ENCODE peak calls at places on chromosome 1, in four cellular contexts. One of them, this sample, is unnamed.

GRCh38 chr1:247216246-247216645 is 39.6 kb upstream of the VN1R5 start:
- DNase-seq in PC-3: no peak
- DNase-seq in pancreas: no peak
- DNase-seq in stomach: no peak
- DNase-seq in this sample: no peak

GRCh38 chr1:231023150-231023549 is 16.9 kb downstream of the FAM89A start:
- DNase-seq in PC-3: no peak
- DNase-seq in pancreas: no peak
- DNase-seq in stomach: no peak
- DNase-seq in this sample: no peak

GRCh38 chr1:205228052-205228451 is 306 bp downstream of the TMCC2 start:
- DNase-seq in PC-3: no peak
- DNase-seq in pancreas: no peak
- DNase-seq in stomach: peak
- DNase-seq in this sample: no peak

GRCh38 chr1:12665511-12665910 is 21.6 kb downstream of the AADACL4 start:
- DNase-seq in PC-3: no peak
- DNase-seq in pancreas: no peak
- DNase-seq in stomach: no peak
- DNase-seq in this sample: no peak

GRCh38 chr1:26922201-26922729 is 722 bp downstream of the NUDC start:
- DNase-seq in PC-3: peak
- DNase-seq in pancreas: no peak
- DNase-seq in stomach: no peak
- DNase-seq in this sample: no peak

GRCh38 chr1:233610628-233611027 is 3.3 kb upstream of the KCNK1 start:
- DNase-seq in PC-3: no peak
- DNase-seq in pancreas: no peak
- DNase-seq in stomach: no peak
- DNase-seq in this sample: no peak

GRCh38 chr1:72357411-72357810 is 75.1 kb upstream of the NEGR1 start:
- DNase-seq in PC-3: peak
- DNase-seq in pancreas: no peak
- DNase-seq in stomach: no peak
- DNase-seq in this sample: no peak

GRCh38 chr1:204842892-204843291 is 27.8 kb upstream of the NFASC start:
- DNase-seq in PC-3: no peak
- DNase-seq in pancreas: no peak
- DNase-seq in stomach: no peak
- DNase-seq in this sample: no peak

GRCh38 chr1:59574085-59574484 is 240.7 kb upstream of the HOOK1 start:
- DNase-seq in PC-3: peak
- DNase-seq in pancreas: no peak
- DNase-seq in stomach: no peak
- DNase-seq in this sample: no peak

GRCh38 chr1:26368486-26368885 is 4.1 kb downstream of the ZNF683 start:
- DNase-seq in PC-3: no peak
- DNase-seq in pancreas: no peak
- DNase-seq in stomach: no peak
- DNase-seq in this sample: no peak

GRCh38 chr1:228339766-228340685 is 66.6 kb downstream of the TRIM11 start:
- DNase-seq in PC-3: no peak
- DNase-seq in pancreas: peak
- DNase-seq in stomach: no peak
- DNase-seq in this sample: peak

GRCh38 chr1:89609781-89610456 is 23.0 kb upstream of the LRRC8C start:
- DNase-seq in PC-3: no peak
- DNase-seq in pancreas: no peak
- DNase-seq in stomach: no peak
- DNase-seq in this sample: no peak

GRCh38 chr1:212467843-212468482 is 35.2 kb downstream of the NENF start:
- DNase-seq in PC-3: peak
- DNase-seq in pancreas: no peak
- DNase-seq in stomach: no peak
- DNase-seq in this sample: no peak

GRCh38 chr1:174920093-174920492 is 79.7 kb upstream of the CACYBP start:
- DNase-seq in PC-3: no peak
- DNase-seq in pancreas: no peak
- DNase-seq in stomach: no peak
- DNase-seq in this sample: no peak

GRCh38 chr1:244639561-244639960 is 13.4 kb upstream of the DESI2 start:
- DNase-seq in PC-3: no peak
- DNase-seq in pancreas: no peak
- DNase-seq in stomach: no peak
- DNase-seq in this sample: no peak

GRCh38 chr1:113929750-113930498 is 800 bp downstream of the HIPK1 start:
- DNase-seq in PC-3: peak
- DNase-seq in pancreas: peak
- DNase-seq in stomach: peak
- DNase-seq in this sample: peak
- H3K27ac ChIP-seq in PC-3: peak
- H3K27ac ChIP-seq in pancreas: peak
- H3K27ac ChIP-seq in stomach: peak
- H3K27ac ChIP-seq in this sample: peak

GRCh38 chr1:17618558-17619247 is 79.2 kb downstream of the ARHGEF10L start:
- DNase-seq in PC-3: no peak
- DNase-seq in pancreas: no peak
- DNase-seq in stomach: no peak
- DNase-seq in this sample: peak
- H3K4me3 ChIP-seq in PC-3: no peak
- H3K4me3 ChIP-seq in pancreas: no peak
- H3K4me3 ChIP-seq in stomach: peak
- H3K4me3 ChIP-seq in this sample: peak

DNA sequence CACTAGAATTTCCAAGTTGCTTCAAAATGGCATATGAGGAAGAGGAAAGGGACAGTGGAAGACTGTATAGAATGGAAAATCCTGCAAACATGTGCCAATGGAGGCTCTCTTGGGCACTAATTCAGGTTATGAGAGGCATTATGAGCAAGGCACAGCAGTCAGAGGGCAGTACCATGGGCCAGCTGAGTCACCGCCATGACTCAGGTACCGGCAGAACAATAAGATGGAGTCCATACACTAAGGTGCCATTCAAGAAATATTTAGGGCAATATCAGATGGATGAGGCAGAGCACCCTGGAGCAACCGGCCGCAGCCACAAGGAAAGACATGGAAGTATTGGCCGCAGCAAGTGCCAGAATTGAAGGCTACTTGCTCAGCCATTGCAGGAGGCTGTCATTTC is 25.6 kb upstream of the VAV3 start:
- DNase-seq in PC-3: peak
- DNase-seq in pancreas: no peak
- DNase-seq in stomach: no peak
- DNase-seq in this sample: no peak
- H3K27ac ChIP-seq in PC-3: no peak
- H3K27ac ChIP-seq in pancreas: no peak
- H3K27ac ChIP-seq in stomach: no peak
- H3K27ac ChIP-seq in this sample: no peak

GRCh38 chr1:16013220-16013907 is 4.5 kb downstream of the HSPB7 start:
- DNase-seq in PC-3: peak
- DNase-seq in pancreas: peak
- DNase-seq in stomach: peak
- DNase-seq in this sample: peak
- H3K4me3 ChIP-seq in PC-3: peak
- H3K4me3 ChIP-seq in pancreas: no peak
- H3K4me3 ChIP-seq in stomach: peak
- H3K4me3 ChIP-seq in this sample: no peak

GRCh38 chr1:21952806-21953514 is 15.8 kb upstream of the HSPG2 start:
- DNase-seq in PC-3: no peak
- DNase-seq in pancreas: no peak
- DNase-seq in stomach: no peak
- DNase-seq in this sample: no peak

GRCh38 chr1:21955474-21956281 is 18.6 kb upstream of the HSPG2 start:
- DNase-seq in PC-3: no peak
- DNase-seq in pancreas: no peak
- DNase-seq in stomach: no peak
- DNase-seq in this sample: no peak

GRCh38 chr1:21951576-21951870 is 14.4 kb upstream of the HSPG2 start:
- DNase-seq in PC-3: no peak
- DNase-seq in pancreas: no peak
- DNase-seq in stomach: no peak
- DNase-seq in this sample: no peak

GRCh38 chr1:21956720-21957552 is 19.8 kb upstream of the HSPG2 start:
- DNase-seq in PC-3: peak
- DNase-seq in pancreas: peak
- DNase-seq in stomach: peak
- DNase-seq in this sample: peak

GRCh38 chr1:21955058-21955457 is 17.9 kb upstream of the HSPG2 start:
- DNase-seq in PC-3: no peak
- DNase-seq in pancreas: no peak
- DNase-seq in stomach: no peak
- DNase-seq in this sample: peak
- H3K27ac ChIP-seq in PC-3: no peak
- H3K27ac ChIP-seq in pancreas: peak
- H3K27ac ChIP-seq in stomach: peak
- H3K27ac ChIP-seq in this sample: peak

DNA sequence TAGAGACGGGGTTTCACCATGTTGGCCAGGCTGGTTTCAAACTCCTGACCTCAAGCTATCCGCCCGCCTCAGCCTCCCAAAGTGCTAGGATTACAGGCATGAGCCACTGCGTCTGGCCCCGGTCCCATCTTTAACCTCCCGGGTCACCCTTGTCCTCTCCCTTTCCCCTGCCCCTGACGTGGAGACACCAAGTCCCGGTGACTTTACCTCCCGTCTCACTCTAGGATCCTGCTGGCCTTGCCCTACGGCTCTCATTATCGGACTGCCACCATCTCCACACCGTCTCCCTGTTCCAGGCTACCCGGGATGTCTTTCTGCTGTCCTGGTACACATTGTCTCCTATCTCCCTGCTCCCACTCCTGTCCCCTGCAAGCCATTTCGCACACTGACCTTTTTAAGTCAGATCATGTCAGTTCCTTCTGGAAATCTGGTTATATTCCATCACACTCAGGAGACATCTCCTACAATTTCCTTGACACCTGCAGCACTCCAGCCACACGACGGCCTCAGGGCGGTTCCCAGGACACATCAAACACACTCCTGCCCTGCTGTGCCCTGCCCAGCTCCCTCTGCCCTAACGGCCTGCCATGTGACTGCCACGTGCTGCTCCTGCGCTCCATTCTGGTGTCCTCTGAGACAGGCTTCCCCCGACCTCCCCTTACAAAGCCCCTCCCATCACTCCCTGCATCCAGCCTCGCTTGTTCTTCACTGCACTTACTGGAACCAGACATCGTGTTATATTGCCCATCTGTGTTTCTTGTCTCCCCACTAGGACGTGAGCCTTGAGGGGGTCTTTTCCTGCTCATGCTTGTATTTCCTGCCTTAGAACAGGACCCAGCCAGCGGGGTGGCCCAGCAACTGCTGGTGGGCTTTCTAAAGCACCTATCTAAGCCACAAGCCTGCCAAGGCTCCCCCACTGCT is 32.7 kb downstream of the TTC39A start:
- DNase-seq in PC-3: no peak
- DNase-seq in pancreas: no peak
- DNase-seq in stomach: no peak
- DNase-seq in this sample: no peak
- H3K4me3 ChIP-seq in PC-3: no peak
- H3K4me3 ChIP-seq in pancreas: no peak
- H3K4me3 ChIP-seq in stomach: peak
- H3K4me3 ChIP-seq in this sample: no peak

GRCh38 chr1:241837413-241837812 is 10.6 kb upstream of the EXO1 start:
- DNase-seq in PC-3: no peak
- DNase-seq in pancreas: no peak
- DNase-seq in stomach: no peak
- DNase-seq in this sample: no peak
- H3K27ac ChIP-seq in PC-3: peak
- H3K27ac ChIP-seq in pancreas: no peak
- H3K27ac ChIP-seq in stomach: no peak
- H3K27ac ChIP-seq in this sample: no peak